ENCODE peak calls at places on chromosome 13, in eight cellular contexts. One of them, this sample, is unnamed.

GRCh38 chr13:77660841-77661250 is 36.6 kb upstream of the SLAIN1 start:
- DNase-seq in foreskin melanocyte: no peak
- DNase-seq in amygdala: no peak
- DNase-seq in NCI-H2081: no peak
- DNase-seq in C1 segment of cervical spinal cord: no peak
- DNase-seq in stimulated activated CD8-positive, alpha-beta memory T cell treated with anti-CD3 and anti-CD28 coated beads, Interleukin-2, amount 100 ng/mL, for 1 hour: no peak
- DNase-seq in activated CD4-positive, alpha-beta T cell treated with anti-CD3 and anti-CD28 coated beads, Interleukin-2, amount 10 ng/mL, durations not matched to agents 7 days and 5 days: no peak
- DNase-seq in frontal cortex: no peak
- DNase-seq in this sample: no peak

GRCh38 chr13:36298535-36299068 is 988 bp upstream of the CCDC169 start:
- DNase-seq in foreskin melanocyte: peak; percentile 22
- DNase-seq in amygdala: no peak
- DNase-seq in NCI-H2081: no peak
- DNase-seq in C1 segment of cervical spinal cord: no peak
- DNase-seq in stimulated activated CD8-positive, alpha-beta memory T cell treated with anti-CD3 and anti-CD28 coated beads, Interleukin-2, amount 100 ng/mL, for 1 hour: no peak
- DNase-seq in activated CD4-positive, alpha-beta T cell treated with anti-CD3 and anti-CD28 coated beads, Interleukin-2, amount 10 ng/mL, durations not matched to agents 7 days and 5 days: no peak
- DNase-seq in frontal cortex: no peak
- DNase-seq in this sample: no peak

GRCh38 chr13:85431720-85432119 is 367.5 kb downstream of the SLITRK6 start:
- DNase-seq in foreskin melanocyte: no peak
- DNase-seq in amygdala: no peak
- DNase-seq in NCI-H2081: no peak
- DNase-seq in C1 segment of cervical spinal cord: no peak
- DNase-seq in stimulated activated CD8-positive, alpha-beta memory T cell treated with anti-CD3 and anti-CD28 coated beads, Interleukin-2, amount 100 ng/mL, for 1 hour: no peak
- DNase-seq in activated CD4-positive, alpha-beta T cell treated with anti-CD3 and anti-CD28 coated beads, Interleukin-2, amount 10 ng/mL, durations not matched to agents 7 days and 5 days: no peak
- DNase-seq in frontal cortex: no peak
- DNase-seq in this sample: no peak

GRCh38 chr13:49022472-49023144 is 46.9 kb downstream of the FNDC3A start:
- DNase-seq in foreskin melanocyte: peak; percentile 11
- DNase-seq in amygdala: no peak
- DNase-seq in NCI-H2081: no peak
- DNase-seq in C1 segment of cervical spinal cord: no peak
- DNase-seq in stimulated activated CD8-positive, alpha-beta memory T cell treated with anti-CD3 and anti-CD28 coated beads, Interleukin-2, amount 100 ng/mL, for 1 hour: no peak
- DNase-seq in activated CD4-positive, alpha-beta T cell treated with anti-CD3 and anti-CD28 coated beads, Interleukin-2, amount 10 ng/mL, durations not matched to agents 7 days and 5 days: no peak
- DNase-seq in frontal cortex: no peak
- DNase-seq in this sample: no peak

GRCh38 chr13:31859546-31859945 is 120.2 kb downstream of the RXFP2 start:
- DNase-seq in foreskin melanocyte: no peak
- DNase-seq in amygdala: no peak
- DNase-seq in NCI-H2081: no peak
- DNase-seq in C1 segment of cervical spinal cord: no peak
- DNase-seq in stimulated activated CD8-positive, alpha-beta memory T cell treated with anti-CD3 and anti-CD28 coated beads, Interleukin-2, amount 100 ng/mL, for 1 hour: no peak
- DNase-seq in activated CD4-positive, alpha-beta T cell treated with anti-CD3 and anti-CD28 coated beads, Interleukin-2, amount 10 ng/mL, durations not matched to agents 7 days and 5 days: no peak
- DNase-seq in frontal cortex: no peak
- DNase-seq in this sample: peak; percentile 54

GRCh38 chr13:27263438-27263837 is 7.2 kb upstream of the RASL11A start:
- DNase-seq in foreskin melanocyte: no peak
- DNase-seq in amygdala: no peak
- DNase-seq in NCI-H2081: no peak
- DNase-seq in C1 segment of cervical spinal cord: no peak
- DNase-seq in stimulated activated CD8-positive, alpha-beta memory T cell treated with anti-CD3 and anti-CD28 coated beads, Interleukin-2, amount 100 ng/mL, for 1 hour: no peak
- DNase-seq in activated CD4-positive, alpha-beta T cell treated with anti-CD3 and anti-CD28 coated beads, Interleukin-2, amount 10 ng/mL, durations not matched to agents 7 days and 5 days: no peak
- DNase-seq in frontal cortex: no peak
- DNase-seq in this sample: no peak

GRCh38 chr13:95714142-95714832 is 37.3 kb downstream of the DNAJC3 start:
- DNase-seq in foreskin melanocyte: no peak
- DNase-seq in amygdala: no peak
- DNase-seq in NCI-H2081: no peak
- DNase-seq in C1 segment of cervical spinal cord: no peak
- DNase-seq in stimulated activated CD8-positive, alpha-beta memory T cell treated with anti-CD3 and anti-CD28 coated beads, Interleukin-2, amount 100 ng/mL, for 1 hour: no peak
- DNase-seq in activated CD4-positive, alpha-beta T cell treated with anti-CD3 and anti-CD28 coated beads, Interleukin-2, amount 10 ng/mL, durations not matched to agents 7 days and 5 days: no peak
- DNase-seq in frontal cortex: no peak
- DNase-seq in this sample: no peak

GRCh38 chr13:24502567-24503375 is 9.8 kb downstream of the PARP4 start:
- DNase-seq in foreskin melanocyte: peak; percentile 30
- DNase-seq in amygdala: no peak
- DNase-seq in NCI-H2081: no peak
- DNase-seq in C1 segment of cervical spinal cord: peak; percentile 2
- DNase-seq in stimulated activated CD8-positive, alpha-beta memory T cell treated with anti-CD3 and anti-CD28 coated beads, Interleukin-2, amount 100 ng/mL, for 1 hour: no peak
- DNase-seq in activated CD4-positive, alpha-beta T cell treated with anti-CD3 and anti-CD28 coated beads, Interleukin-2, amount 10 ng/mL, durations not matched to agents 7 days and 5 days: no peak
- DNase-seq in frontal cortex: no peak
- DNase-seq in this sample: no peak

GRCh38 chr13:97631158-97631557 is 197.2 kb downstream of the RAP2A start:
- DNase-seq in foreskin melanocyte: no peak
- DNase-seq in amygdala: no peak
- DNase-seq in NCI-H2081: no peak
- DNase-seq in C1 segment of cervical spinal cord: no peak
- DNase-seq in stimulated activated CD8-positive, alpha-beta memory T cell treated with anti-CD3 and anti-CD28 coated beads, Interleukin-2, amount 100 ng/mL, for 1 hour: no peak
- DNase-seq in activated CD4-positive, alpha-beta T cell treated with anti-CD3 and anti-CD28 coated beads, Interleukin-2, amount 10 ng/mL, durations not matched to agents 7 days and 5 days: no peak
- DNase-seq in frontal cortex: no peak
- DNase-seq in this sample: peak; percentile 45

GRCh38 chr13:110493161-110493593 is 68.3 kb downstream of the RAB20 start:
- DNase-seq in foreskin melanocyte: no peak
- DNase-seq in amygdala: no peak
- DNase-seq in NCI-H2081: no peak
- DNase-seq in C1 segment of cervical spinal cord: no peak
- DNase-seq in stimulated activated CD8-positive, alpha-beta memory T cell treated with anti-CD3 and anti-CD28 coated beads, Interleukin-2, amount 100 ng/mL, for 1 hour: no peak
- DNase-seq in activated CD4-positive, alpha-beta T cell treated with anti-CD3 and anti-CD28 coated beads, Interleukin-2, amount 10 ng/mL, durations not matched to agents 7 days and 5 days: no peak
- DNase-seq in frontal cortex: no peak
- DNase-seq in this sample: no peak

GRCh38 chr13:64127192-64127591 is 2711.5 kb upstream of the PCDH20 start:
- DNase-seq in foreskin melanocyte: no peak
- DNase-seq in amygdala: no peak
- DNase-seq in NCI-H2081: no peak
- DNase-seq in C1 segment of cervical spinal cord: no peak
- DNase-seq in stimulated activated CD8-positive, alpha-beta memory T cell treated with anti-CD3 and anti-CD28 coated beads, Interleukin-2, amount 100 ng/mL, for 1 hour: no peak
- DNase-seq in activated CD4-positive, alpha-beta T cell treated with anti-CD3 and anti-CD28 coated beads, Interleukin-2, amount 10 ng/mL, durations not matched to agents 7 days and 5 days: no peak
- DNase-seq in frontal cortex: no peak
- DNase-seq in this sample: no peak

GRCh38 chr13:33231339-33231738 is 54.2 kb downstream of the STARD13 start:
- DNase-seq in foreskin melanocyte: no peak
- DNase-seq in amygdala: no peak
- DNase-seq in NCI-H2081: no peak
- DNase-seq in C1 segment of cervical spinal cord: no peak
- DNase-seq in stimulated activated CD8-positive, alpha-beta memory T cell treated with anti-CD3 and anti-CD28 coated beads, Interleukin-2, amount 100 ng/mL, for 1 hour: no peak
- DNase-seq in activated CD4-positive, alpha-beta T cell treated with anti-CD3 and anti-CD28 coated beads, Interleukin-2, amount 10 ng/mL, durations not matched to agents 7 days and 5 days: no peak
- DNase-seq in frontal cortex: no peak
- DNase-seq in this sample: no peak

GRCh38 chr13:26449063-26449848 is 108.2 kb upstream of the WASF3 start:
- DNase-seq in foreskin melanocyte: no peak
- DNase-seq in amygdala: no peak
- DNase-seq in NCI-H2081: no peak
- DNase-seq in C1 segment of cervical spinal cord: no peak
- DNase-seq in stimulated activated CD8-positive, alpha-beta memory T cell treated with anti-CD3 and anti-CD28 coated beads, Interleukin-2, amount 100 ng/mL, for 1 hour: no peak
- DNase-seq in activated CD4-positive, alpha-beta T cell treated with anti-CD3 and anti-CD28 coated beads, Interleukin-2, amount 10 ng/mL, durations not matched to agents 7 days and 5 days: no peak
- DNase-seq in frontal cortex: no peak
- DNase-seq in this sample: peak; percentile 7

GRCh38 chr13:113952151-113952982 is 21.5 kb downstream of the C13orf46 start:
- DNase-seq in foreskin melanocyte: no peak
- DNase-seq in amygdala: no peak
- DNase-seq in NCI-H2081: no peak
- DNase-seq in C1 segment of cervical spinal cord: no peak
- DNase-seq in stimulated activated CD8-positive, alpha-beta memory T cell treated with anti-CD3 and anti-CD28 coated beads, Interleukin-2, amount 100 ng/mL, for 1 hour: no peak
- DNase-seq in activated CD4-positive, alpha-beta T cell treated with anti-CD3 and anti-CD28 coated beads, Interleukin-2, amount 10 ng/mL, durations not matched to agents 7 days and 5 days: no peak
- DNase-seq in frontal cortex: no peak
- DNase-seq in this sample: no peak

GRCh38 chr13:74243637-74244526 is 109.7 kb upstream of the KLF12 start:
- DNase-seq in foreskin melanocyte: no peak
- DNase-seq in amygdala: no peak
- DNase-seq in NCI-H2081: no peak
- DNase-seq in C1 segment of cervical spinal cord: no peak
- DNase-seq in stimulated activated CD8-positive, alpha-beta memory T cell treated with anti-CD3 and anti-CD28 coated beads, Interleukin-2, amount 100 ng/mL, for 1 hour: no peak
- DNase-seq in activated CD4-positive, alpha-beta T cell treated with anti-CD3 and anti-CD28 coated beads, Interleukin-2, amount 10 ng/mL, durations not matched to agents 7 days and 5 days: no peak
- DNase-seq in frontal cortex: no peak
- DNase-seq in this sample: no peak

GRCh38 chr13:26861951-26862350 is 101.4 kb upstream of the GPR12 start:
- DNase-seq in foreskin melanocyte: no peak
- DNase-seq in amygdala: no peak
- DNase-seq in NCI-H2081: no peak
- DNase-seq in C1 segment of cervical spinal cord: no peak
- DNase-seq in stimulated activated CD8-positive, alpha-beta memory T cell treated with anti-CD3 and anti-CD28 coated beads, Interleukin-2, amount 100 ng/mL, for 1 hour: no peak
- DNase-seq in activated CD4-positive, alpha-beta T cell treated with anti-CD3 and anti-CD28 coated beads, Interleukin-2, amount 10 ng/mL, durations not matched to agents 7 days and 5 days: no peak
- DNase-seq in frontal cortex: no peak
- DNase-seq in this sample: no peak

GRCh38 chr13:51861728-51862300 is at the start of gene CCDC70:
- DNase-seq in foreskin melanocyte: no peak
- DNase-seq in amygdala: no peak
- DNase-seq in NCI-H2081: no peak
- DNase-seq in C1 segment of cervical spinal cord: no peak
- DNase-seq in stimulated activated CD8-positive, alpha-beta memory T cell treated with anti-CD3 and anti-CD28 coated beads, Interleukin-2, amount 100 ng/mL, for 1 hour: no peak
- DNase-seq in activated CD4-positive, alpha-beta T cell treated with anti-CD3 and anti-CD28 coated beads, Interleukin-2, amount 10 ng/mL, durations not matched to agents 7 days and 5 days: no peak
- DNase-seq in frontal cortex: no peak
- DNase-seq in this sample: no peak

GRCh38 chr13:71902676-71903075 is 35.7 kb upstream of the DACH1 start:
- DNase-seq in foreskin melanocyte: no peak
- DNase-seq in amygdala: no peak
- DNase-seq in NCI-H2081: no peak
- DNase-seq in C1 segment of cervical spinal cord: no peak
- DNase-seq in stimulated activated CD8-positive, alpha-beta memory T cell treated with anti-CD3 and anti-CD28 coated beads, Interleukin-2, amount 100 ng/mL, for 1 hour: no peak
- DNase-seq in activated CD4-positive, alpha-beta T cell treated with anti-CD3 and anti-CD28 coated beads, Interleukin-2, amount 10 ng/mL, durations not matched to agents 7 days and 5 days: no peak
- DNase-seq in frontal cortex: no peak
- DNase-seq in this sample: no peak